ENCODE peak calls at places on chromosome 21, in seven cellular contexts. X, H, S, W, K, F and I are unnamed samples.

GRCh38 chr21:35606136-35606535 is 454.2 kb downstream of the SETD4 start:
- DNase-seq in X (no peak), H (no peak), S (no peak), W (no peak), K (no peak), F (no peak), I (no peak)

GRCh38 chr21:46111857-46112730 is 14.2 kb downstream of the COL6A2 start:
- DNase-seq in X (peak; percentile 12), H (no peak), S (peak; percentile 24), W (peak; percentile 23), K (peak; percentile 9), F (no peak), I (no peak)

GRCh38 chr21:38979271-38980196 is 173.8 kb downstream of the ETS2 start:
- DNase-seq in X (no peak), H (no peak), S (no peak), W (no peak), K (no peak), F (peak; percentile 70), I (no peak)

GRCh38 chr21:29710498-29710897 is 229.3 kb downstream of the GRIK1 start:
- DNase-seq in X (no peak), H (no peak), S (no peak), W (no peak), K (no peak), F (no peak), I (no peak)

GRCh38 chr21:28358702-28359101 is 634.0 kb downstream of the LTN1 start:
- DNase-seq in X (no peak), H (no peak), S (no peak), W (no peak), K (no peak), F (no peak), I (no peak)

GRCh38 chr21:44709426-44710293 is 1.7 kb downstream of the TSPEAR start:
- DNase-seq in X (no peak), H (no peak), S (no peak), W (no peak), K (peak; percentile 11), F (peak; percentile 0), I (no peak)

GRCh38 chr21:14686466-14687276 is 140.6 kb upstream of the SAMSN1 start:
- DNase-seq in X (no peak), H (no peak), S (no peak), W (no peak), K (no peak), F (no peak), I (no peak)

GRCh38 chr21:37452222-37452621 is 85.6 kb downstream of the DYRK1A start:
- DNase-seq in X (peak; percentile 55), H (no peak), S (no peak), W (no peak), K (no peak), F (peak; percentile 94), I (no peak)

GRCh38 chr21:34992736-34993135 is 56.4 kb downstream of the RUNX1 start:
- DNase-seq in X (no peak), H (no peak), S (no peak), W (peak; percentile 43), K (peak; percentile 23), F (peak; percentile 73), I (no peak)

GRCh38 chr21:37915941-37916794 is at the start of gene KCNJ6:
- DNase-seq in X (no peak), H (peak; percentile 46), S (peak; percentile 35), W (no peak), K (no peak), F (peak; percentile 52), I (no peak)

GRCh38 chr21:36803801-36804452 is 105.0 kb downstream of the SIM2 start:
- DNase-seq in X (no peak), H (no peak), S (no peak), W (no peak), K (no peak), F (no peak), I (no peak)

GRCh38 chr21:45403825-45404725 is 890 bp upstream of the COL18A1 start:
- DNase-seq in X (peak; percentile 68), H (no peak), S (no peak), W (peak; percentile 79), K (peak; percentile 36), F (peak; percentile 31), I (no peak)

GRCh38 chr21:26769613-26770188 is 75.5 kb downstream of the ADAMTS1 start:
- DNase-seq in X (no peak), H (no peak), S (no peak), W (no peak), K (no peak), F (peak; percentile 73), I (no peak)

GRCh38 chr21:14116080-14116481 is 94.7 kb downstream of the LIPI start:
- DNase-seq in X (no peak), H (no peak), S (no peak), W (no peak), K (no peak), F (no peak), I (no peak)

GRCh38 chr21:45470087-45470515 is 65.1 kb downstream of the COL18A1 start:
- DNase-seq in X (no peak), H (no peak), S (no peak), W (no peak), K (no peak), F (peak; percentile 68), I (no peak)

GRCh38 chr21:37507716-37508115 is 141.1 kb downstream of the DYRK1A start:
- DNase-seq in X (no peak), H (no peak), S (no peak), W (no peak), K (no peak), F (no peak), I (no peak)

GRCh38 chr21:38753114-38754100 is 52.3 kb upstream of the ETS2 start:
- DNase-seq in X (no peak), H (no peak), S (no peak), W (no peak), K (no peak), F (no peak), I (no peak)

GRCh38 chr21:28256420-28256831 is 736.3 kb downstream of the LTN1 start:
- DNase-seq in X (no peak), H (no peak), S (no peak), W (no peak), K (no peak), F (peak; percentile 42), I (no peak)

GRCh38 chr21:30839304-30839703 is 9.7 kb upstream of the KRTAP7-1 start:
- DNase-seq in X (no peak), H (no peak), S (no peak), W (no peak), K (no peak), F (no peak), I (no peak)

GRCh38 chr21:44875341-44875740 is 1.9 kb upstream of the PTTG1IP start:
- DNase-seq in X (no peak), H (no peak), S (no peak), W (no peak), K (no peak), F (peak; percentile 22), I (no peak)

GRCh38 chr21:32516729-32517649 is 68.3 kb downstream of the TCP10L start:
- DNase-seq in X (no peak), H (no peak), S (no peak), W (no peak), K (no peak), F (peak; percentile 99), I (no peak)
- TF ChIP-seq POLR2A in X (no peak), H (no peak), S (no peak), W (no peak), K (no peak), F (no peak), I (no peak)

GRCh38 chr21:21029159-21029558 is 30.9 kb downstream of the NCAM2 start:
- DNase-seq in X (no peak), H (no peak), S (no peak), W (no peak), K (no peak), F (no peak), I (no peak)
- H3K4me3 ChIP-seq in X (no peak overlapping the region), H (no peak overlapping the region), S (no peak overlapping the region), W (no peak overlapping the region), K (no peak overlapping the region), F (no peak overlapping the region), I (no peak overlapping the region)

DNA sequence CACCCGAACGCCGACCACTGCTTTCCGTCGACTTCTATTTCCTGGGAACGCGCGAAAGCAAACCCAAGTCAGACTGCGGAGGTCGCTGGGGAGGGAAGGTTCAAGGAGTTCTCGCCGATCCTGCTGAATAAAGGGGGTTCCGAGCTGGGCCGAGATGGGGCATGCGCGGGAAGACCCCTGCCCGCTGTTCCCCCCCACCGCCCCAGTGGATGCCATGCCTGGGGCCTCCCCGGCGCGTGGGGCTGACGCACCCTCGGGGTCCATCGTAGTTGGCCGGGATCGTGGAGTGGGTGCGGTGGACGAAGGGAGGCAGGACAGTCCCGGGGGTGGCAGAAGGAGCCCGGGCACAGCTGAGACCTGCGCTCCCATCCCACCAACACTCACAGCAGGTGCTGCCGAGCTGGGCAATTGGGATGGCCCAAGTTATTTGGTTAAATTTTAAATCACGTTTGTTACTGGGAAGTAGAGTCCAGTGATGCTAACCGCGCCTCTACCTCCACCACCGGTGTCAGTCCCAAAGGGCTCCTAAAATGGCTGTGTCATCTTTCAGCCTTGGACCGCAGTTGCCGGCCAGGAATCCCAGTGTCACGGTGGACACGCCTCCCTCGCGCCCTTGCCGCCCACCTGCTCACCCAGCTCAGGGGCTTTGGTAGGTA is 745 bp downstream of the MX1 start:
- DNase-seq in X (peak; percentile 22), H (no peak), S (no peak), W (peak; percentile 45), K (no peak), F (no peak), I (no peak)
- H3K27ac ChIP-seq in X (peak overlapping the region; percentile 75), H (peak overlapping the region; percentile 71), S (peak overlapping the region; percentile 83), W (peak overlapping the region; percentile 24), K (peak overlapping the region; percentile 47), F (no peak overlapping the region), I (peak overlapping the region; percentile 79)

GRCh38 chr21:43690346-43690745 is 28.6 kb upstream of the PDXK start:
- DNase-seq in X (no peak), H (no peak), S (no peak), W (no peak), K (no peak), F (no peak), I (no peak)

GRCh38 chr21:43689556-43690337 is 29.2 kb upstream of the PDXK start:
- DNase-seq in X (no peak), H (no peak), S (no peak), W (no peak), K (no peak), F (no peak), I (no peak)

GRCh38 chr21:43692949-43693348 is 26.0 kb upstream of the PDXK start:
- DNase-seq in X (no peak), H (no peak), S (no peak), W (no peak), K (no peak), F (no peak), I (no peak)

GRCh38 chr21:43691801-43692200 is 27.1 kb upstream of the PDXK start:
- DNase-seq in X (no peak), H (no peak), S (no peak), W (no peak), K (no peak), F (no peak), I (no peak)

DNA sequence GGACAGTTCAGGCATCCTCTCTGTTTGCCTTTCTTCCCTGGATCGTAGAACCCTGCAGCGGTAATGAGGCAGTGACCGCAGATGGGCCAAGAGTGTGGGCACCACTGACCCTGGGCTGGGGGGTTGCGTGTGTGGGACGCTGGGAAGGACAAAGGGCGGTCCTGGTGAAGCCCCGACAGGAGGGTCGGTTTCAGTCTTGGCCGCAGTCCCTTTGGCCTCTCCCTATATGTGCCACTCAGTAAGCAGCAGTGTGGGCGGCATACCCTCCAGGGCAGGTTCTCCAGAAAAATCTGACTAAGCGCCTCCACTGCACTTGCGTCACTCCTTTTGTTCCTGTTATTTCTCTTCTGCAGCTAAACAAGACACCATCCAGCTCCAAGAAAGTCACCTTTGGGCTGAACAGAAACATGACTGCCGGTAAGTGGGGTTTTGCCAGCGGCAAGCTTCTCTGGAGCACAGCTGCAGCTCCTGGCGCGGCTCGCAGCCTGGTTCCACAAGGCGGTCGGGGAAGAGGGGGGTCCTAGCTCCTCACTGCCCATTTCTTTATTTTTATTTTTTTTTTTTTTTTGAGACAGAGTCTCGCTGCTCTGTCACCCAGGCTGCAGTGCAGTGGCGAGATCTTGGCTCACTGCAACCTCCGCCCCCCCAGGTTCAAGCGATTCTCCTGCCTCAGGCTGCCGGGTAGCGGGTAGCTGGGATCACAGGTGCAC is 27.7 kb upstream of the PDXK start:
- DNase-seq in X (no peak), H (no peak), S (no peak), W (no peak), K (no peak), F (no peak), I (no peak)
- TF ChIP-seq POLR2A in X (no peak), H (no peak), S (no peak), W (no peak), K (no peak), F (no peak), I (no peak)